ENCODE peak calls at places on chromosomes 16 and 17, in eight cellular contexts. A is mucosa of gallbladder, O is aorta, Y is heart right ventricle, M is cardiac fibroblast, T is HFF-Myc, P is iris pigment epithelial cell, S is LHCN-M2. Z is an unnamed sample.

GRCh38 chr16:1035066-1035415 is 37.5 kb upstream of the SSTR5 start:
- DNase-seq in A (no peak), O (no peak), Y (peak; percentile 3), M (no peak), T (no peak), P (no peak), S (no peak), Z (no peak)

GRCh38 chr17:31738067-31738466 is 121.0 kb downstream of the COPRS start:
- DNase-seq in A (no peak), O (no peak), Y (no peak), M (no peak), T (no peak), P (no peak), S (no peak), Z (no peak)

GRCh38 chr17:65064452-65065019 is 8.0 kb upstream of the GNA13 start:
- DNase-seq in A (no peak), O (no peak), Y (no peak), M (peak; percentile 54), T (no peak), P (peak; percentile 71), S (peak; percentile 68), Z (peak; percentile 97)

GRCh38 chr17:38354466-38354865 is 2.8 kb downstream of the SOCS7 start:
- DNase-seq in A (no peak), O (no peak), Y (no peak), M (no peak), T (no peak), P (no peak), S (no peak), Z (no peak)

GRCh38 chr16:11112723-11113348 is 143.2 kb downstream of the SOCS1 start:
- DNase-seq in A (no peak), O (no peak), Y (no peak), M (no peak), T (no peak), P (no peak), S (no peak), Z (no peak)

GRCh38 chr16:55035037-55035436 is 104.4 kb downstream of the IRX5 start:
- DNase-seq in A (peak; percentile 19), O (no peak), Y (peak; percentile 37), M (no peak), T (no peak), P (no peak), S (peak; percentile 28), Z (peak; percentile 44)

GRCh38 chr17:80105762-80106161 is 4.4 kb downstream of the GAA start:
- DNase-seq in A (no peak), O (peak; percentile 67), Y (no peak), M (peak; percentile 24), T (no peak), P (no peak), S (no peak), Z (no peak)

GRCh38 chr17:39150795-39151679 is at the start of gene PLXDC1:
- DNase-seq in A (no peak), O (no peak), Y (peak; percentile 40), M (no peak), T (no peak), P (no peak), S (no peak), Z (no peak)

GRCh38 chr16:85077576-85078125 is 34.6 kb downstream of the CIBAR2 start:
- DNase-seq in A (no peak), O (no peak), Y (no peak), M (no peak), T (no peak), P (no peak), S (no peak), Z (no peak)

GRCh38 chr17:34122529-34122928 is 132.6 kb upstream of the CCL2 start:
- DNase-seq in A (peak; percentile 74), O (no peak), Y (no peak), M (no peak), T (no peak), P (no peak), S (no peak), Z (no peak)

GRCh38 chr16:62764572-62764971 is 728.3 kb upstream of the CDH8 start:
- DNase-seq in A (no peak), O (no peak), Y (no peak), M (no peak), T (no peak), P (no peak), S (no peak), Z (no peak)

GRCh38 chr16:85157813-85158701 is 45.8 kb upstream of the CIBAR2 start:
- DNase-seq in A (no peak), O (no peak), Y (peak; percentile 11), M (no peak), T (no peak), P (no peak), S (no peak), Z (no peak)

GRCh38 chr17:54969658-54970572 is 1.4 kb downstream of the STXBP4 start:
- DNase-seq in A (no peak), O (no peak), Y (no peak), M (no peak), T (no peak), P (no peak), S (no peak), Z (no peak)

GRCh38 chr17:55708575-55708974 is 14.1 kb downstream of the TMEM100 start:
- DNase-seq in A (no peak), O (no peak), Y (no peak), M (no peak), T (no peak), P (no peak), S (peak; percentile 8), Z (no peak)

GRCh38 chr17:67290994-67291362 is 46.0 kb upstream of the HELZ start:
- DNase-seq in A (no peak), O (no peak), Y (no peak), M (peak; percentile 6), T (no peak), P (no peak), S (no peak), Z (no peak)

GRCh38 chr17:18129041-18129502 is 20.5 kb downstream of the MYO15A start:
- DNase-seq in A (peak; percentile 35), O (no peak), Y (no peak), M (peak; percentile 66), T (no peak), P (peak; percentile 67), S (peak; percentile 58), Z (peak; percentile 96)

GRCh38 chr17:50943575-50943933 is 77.4 kb upstream of the TOB1 start:
- DNase-seq in A (no peak), O (peak; percentile 52), Y (no peak), M (no peak), T (no peak), P (no peak), S (no peak), Z (no peak)

GRCh38 chr16:4391635-4392381 is 20.2 kb downstream of the VASN start:
- DNase-seq in A (no peak), O (no peak), Y (no peak), M (no peak), T (no peak), P (no peak), S (no peak), Z (no peak)

GRCh38 chr16:11196286-11196828 is 59.6 kb downstream of the SOCS1 start:
- DNase-seq in A (no peak), O (no peak), Y (no peak), M (no peak), T (peak; percentile 59), P (peak; percentile 30), S (peak; percentile 39), Z (no peak)

GRCh38 chr16:75113046-75113491 is 3.5 kb downstream of the LDHD start:
- DNase-seq in A (no peak), O (no peak), Y (no peak), M (no peak), T (no peak), P (no peak), S (no peak), Z (no peak)

GRCh38 chr17:72244494-72244893 is 123.7 kb downstream of the SOX9 start:
- DNase-seq in A (no peak), O (no peak), Y (no peak), M (peak; percentile 25), T (no peak), P (peak; percentile 54), S (peak; percentile 75), Z (no peak)

GRCh38 chr16:1124291-1124690 is 28.2 kb upstream of the C1QTNF8 start:
- DNase-seq in A (no peak), O (no peak), Y (no peak), M (no peak), T (no peak), P (no peak), S (no peak), Z (no peak)

GRCh38 chr16:55663770-55664677 is 8.2 kb downstream of the SLC6A2 start:
- DNase-seq in A (no peak), O (peak; percentile 27), Y (no peak), M (no peak), T (no peak), P (no peak), S (no peak), Z (peak; percentile 35)

GRCh38 chr16:9099131-9099625 is 7.7 kb downstream of the HAPSTR1 start:
- DNase-seq in A (no peak), O (no peak), Y (no peak), M (no peak), T (no peak), P (peak; percentile 47), S (peak; percentile 42), Z (no peak)

GRCh38 chr17:56896968-56897359 is 16.9 kb downstream of the TRIM25 start:
- DNase-seq in A (peak; percentile 79), O (no peak), Y (no peak), M (no peak), T (no peak), P (no peak), S (no peak), Z (no peak)

GRCh38 chr17:15157051-15157450 is 108.1 kb downstream of the PMP22 start:
- DNase-seq in A (no peak), O (no peak), Y (no peak), M (peak; percentile 1), T (no peak), P (peak; percentile 46), S (peak; percentile 1), Z (no peak)

GRCh38 chr16:766820-767640 is 6.5 kb downstream of the MSLN start:
- DNase-seq in A (no peak), O (no peak), Y (no peak), M (no peak), T (no peak), P (no peak), S (no peak), Z (no peak)

GRCh38 chr16:26382607-26383006 is 684.1 kb upstream of the C16orf82 start:
- DNase-seq in A (no peak), O (no peak), Y (no peak), M (no peak), T (no peak), P (no peak), S (no peak), Z (no peak)

GRCh38 chr17:75191584-75191983 is 8.8 kb upstream of the SUMO2 start:
- DNase-seq in A (no peak), O (no peak), Y (no peak), M (peak; percentile 52), T (no peak), P (peak; percentile 46), S (peak; percentile 34), Z (peak; percentile 56)

GRCh38 chr17:14245002-14245401 is 8.3 kb upstream of the CDRT15 start:
- DNase-seq in A (no peak), O (no peak), Y (no peak), M (no peak), T (no peak), P (no peak), S (no peak), Z (no peak)

GRCh38 chr16:2473999-2474876 is 689 bp upstream of the TBC1D24 start:
- DNase-seq in A (peak; percentile 26), O (no peak), Y (peak; percentile 61), M (peak; percentile 51), T (no peak), P (peak; percentile 50), S (peak; percentile 32), Z (no peak)

GRCh38 chr17:64507418-64507766 is 615 bp downstream of the CEP95 start:
- DNase-seq in A (peak; percentile 33), O (no peak), Y (no peak), M (peak; percentile 82), T (peak; percentile 61), P (peak; percentile 87), S (peak; percentile 87), Z (peak; percentile 81)

GRCh38 chr17:36850794-36851193 is 86.5 kb upstream of the LHX1 start:
- DNase-seq in A (no peak), O (no peak), Y (no peak), M (peak; percentile 60), T (peak; percentile 55), P (peak; percentile 78), S (peak; percentile 63), Z (peak; percentile 74)

GRCh38 chr17:78237403-78238012 is 6.1 kb downstream of the TMEM235 start:
- DNase-seq in A (no peak), O (no peak), Y (no peak), M (no peak), T (no peak), P (no peak), S (no peak), Z (no peak)